ENCODE peak calls at places on chromosome 9, in six cellular contexts. G, Q, H, W, O and Z are unnamed samples. For H3K9me3, the result is how much of the 10 kb centered on the place peaks cover.

GRCh38 chr9:89887286-89887685 is 282.5 kb downstream of the GADD45G start:
- DNase-seq in G (no peak), Q (no peak), H (no peak), W (no peak), O (no peak), Z (no peak)

GRCh38 chr9:132894343-132894742 is 15.6 kb downstream of the SPACA9 start:
- DNase-seq in G (no peak), Q (no peak), H (no peak), W (no peak), O (no peak), Z (no peak)

GRCh38 chr9:93958875-93959682 is 3.9 kb upstream of the BARX1 start:
- DNase-seq in G (no peak), Q (peak), H (no peak), W (no peak), O (no peak), Z (no peak)

GRCh38 chr9:93110400-93110855 is 14.4 kb downstream of the CARD19 start:
- DNase-seq in G (no peak), Q (no peak), H (no peak), W (no peak), O (no peak), Z (no peak)

GRCh38 chr9:95277509-95277908 is 40.0 kb downstream of the FANCC start:
- DNase-seq in G (no peak), Q (no peak), H (no peak), W (no peak), O (no peak), Z (no peak)

GRCh38 chr9:132586830-132587483 is 4.6 kb downstream of the BARHL1 start:
- DNase-seq in G (no peak), Q (peak), H (no peak), W (no peak), O (no peak), Z (no peak)

GRCh38 chr9:107000218-107000617 is 137.3 kb downstream of the ZNF462 start:
- DNase-seq in G (no peak), Q (no peak), H (no peak), W (no peak), O (no peak), Z (no peak)

GRCh38 chr9:113387560-113388230 is 10.9 kb upstream of the HDHD3 start:
- DNase-seq in G (no peak), Q (no peak), H (peak), W (no peak), O (no peak), Z (no peak)

GRCh38 chr9:131963087-131963715 is 116.5 kb downstream of the MED27 start:
- DNase-seq in G (no peak), Q (no peak), H (no peak), W (no peak), O (no peak), Z (no peak)

GRCh38 chr9:18075253-18075977 is 398.5 kb upstream of the ADAMTSL1 start:
- DNase-seq in G (no peak), Q (no peak), H (no peak), W (no peak), O (no peak), Z (no peak)

GRCh38 chr9:126225611-126226609 is 100.7 kb upstream of the MVB12B start:
- DNase-seq in G (no peak), Q (no peak), H (no peak), W (no peak), O (no peak), Z (no peak)

GRCh38 chr9:71490810-71491209 is 277.5 kb downstream of the CEMIP2 start:
- DNase-seq in G (peak), Q (no peak), H (peak), W (no peak), O (no peak), Z (no peak)

GRCh38 chr9:123451011-123451410 is 95.0 kb downstream of the CRB2 start:
- DNase-seq in G (no peak), Q (no peak), H (no peak), W (no peak), O (no peak), Z (no peak)

GRCh38 chr9:35748858-35749514 is at the start of the genes GBA2 and RGP1:
- DNase-seq in G (peak), Q (peak), H (peak), W (peak), O (no peak), Z (peak)

GRCh38 chr9:91571036-91571435 is 147.4 kb upstream of the NFIL3 start:
- DNase-seq in G (no peak), Q (no peak), H (no peak), W (no peak), O (no peak), Z (no peak)

GRCh38 chr9:112041536-112042243 is 133.4 kb downstream of the SUSD1 start:
- DNase-seq in G (no peak), Q (peak), H (peak), W (peak), O (no peak), Z (peak)

GRCh38 chr9:13974891-13975290 is 339.1 kb downstream of the NFIB start:
- DNase-seq in G (no peak), Q (no peak), H (no peak), W (no peak), O (no peak), Z (no peak)

GRCh38 chr9:121613009-121613766 is 38.2 kb upstream of the DAB2IP start:
- DNase-seq in G (no peak), Q (no peak), H (no peak), W (no peak), O (no peak), Z (no peak)

GRCh38 chr9:16197578-16198370 is 644.9 kb downstream of the CCDC171 start:
- DNase-seq in G (no peak), Q (no peak), H (no peak), W (no peak), O (no peak), Z (no peak)

GRCh38 chr9:121075251-121076036 is 689 bp downstream of the CNTRL start:
- DNase-seq in G (no peak), Q (no peak), H (no peak), W (no peak), O (no peak), Z (no peak)

GRCh38 chr9:5869315-5870019 is 21.2 kb upstream of the MLANA start:
- DNase-seq in G (peak), Q (peak), H (peak), W (peak), O (no peak), Z (peak)

GRCh38 chr9:131545003-131545785 is at the start of gene PRRT1B:
- DNase-seq in G (no peak), Q (no peak), H (peak), W (no peak), O (no peak), Z (no peak)

GRCh38 chr9:96031366-96031824 is 155.9 kb downstream of the ERCC6L2 start:
- DNase-seq in G (no peak), Q (no peak), H (no peak), W (no peak), O (no peak), Z (no peak)

GRCh38 chr9:15218994-15219393 is 88.0 kb downstream of the TTC39B start:
- DNase-seq in G (no peak), Q (no peak), H (no peak), W (no peak), O (no peak), Z (no peak)

GRCh38 chr9:74379718-74380117 is 117.4 kb upstream of the RORB start:
- DNase-seq in G (peak), Q (peak), H (peak), W (peak), O (no peak), Z (peak)

GRCh38 chr9:69582018-69582417 is 90.2 kb downstream of the APBA1 start:
- DNase-seq in G (no peak), Q (no peak), H (no peak), W (no peak), O (no peak), Z (no peak)
- TF ChIP-seq YY1 in G (no peak), Q (no peak), H (no peak), W (no peak), O (no peak), Z (no peak)

GRCh38 chr9:389758-390157 is 175.1 kb downstream of the DOCK8 start:
- DNase-seq in G (no peak), Q (no peak), H (no peak), W (no peak), O (no peak), Z (no peak)
- H3K9me3 ChIP-seq in G (under half), Q (under half), H (under half), W (under half), O (under half), Z (under half)

DNA sequence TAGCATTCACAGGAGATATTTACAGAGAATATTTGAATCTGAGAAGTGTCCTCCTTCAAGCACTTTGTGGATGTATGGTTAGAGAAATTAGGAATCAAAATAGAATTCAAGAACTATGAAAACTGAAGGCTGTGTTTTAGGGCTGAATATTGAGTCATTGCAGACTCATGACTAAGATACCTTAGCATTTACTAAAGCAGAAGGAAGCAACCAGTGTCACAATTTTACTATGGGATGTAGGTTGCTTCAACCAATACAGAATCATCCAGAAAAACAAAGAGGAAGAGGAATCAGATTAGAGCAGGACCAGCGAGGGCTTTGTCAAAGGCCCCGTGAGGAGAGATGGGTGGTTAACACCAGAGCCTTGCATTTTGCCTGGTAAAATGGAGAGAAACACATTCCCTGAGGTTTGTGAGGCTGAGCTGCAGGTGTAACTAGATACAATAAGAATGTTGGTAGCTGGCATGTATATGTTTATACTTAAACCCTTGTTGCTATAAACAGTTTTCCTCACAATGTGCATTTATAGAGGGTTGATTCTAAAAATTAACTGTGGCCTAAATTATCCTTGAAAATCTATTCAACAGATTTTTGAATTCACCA is 518.1 kb downstream of the AGTPBP1 start:
- DNase-seq in G (no peak), Q (no peak), H (no peak), W (no peak), O (no peak), Z (no peak)
- TF ChIP-seq ZNF274 in G (no peak), Q (no peak), H (no peak), W (no peak), O (no peak), Z (no peak)

DNA sequence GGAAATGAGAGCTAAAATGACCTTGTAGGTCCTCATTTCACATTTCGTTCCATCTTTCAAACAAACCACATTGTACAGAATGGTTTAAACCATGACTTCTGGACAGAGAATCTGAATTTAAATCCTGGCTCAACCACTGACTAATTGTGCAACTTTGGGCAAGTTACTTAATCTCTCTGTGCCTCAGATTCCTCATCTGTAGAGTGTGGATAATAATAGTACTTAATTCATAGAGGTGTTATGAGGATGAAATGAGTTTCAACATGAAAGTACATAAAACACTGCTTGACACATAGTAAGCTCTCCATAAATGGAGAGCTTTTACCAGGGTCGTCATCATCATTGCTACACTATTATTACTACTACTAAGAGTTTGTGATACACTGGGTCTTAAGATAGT is 46.3 kb upstream of the FOXE1 start:
- DNase-seq in G (no peak), Q (no peak), H (no peak), W (no peak), O (no peak), Z (no peak)
- TF ChIP-seq YY1 in G (no peak), Q (no peak), H (no peak), W (no peak), O (no peak), Z (no peak)

GRCh38 chr9:137988051-137988450 is 110.5 kb downstream of the CACNA1B start:
- DNase-seq in G (no peak), Q (peak), H (no peak), W (no peak), O (no peak), Z (no peak)
- H3K9me3 ChIP-seq in G (under half), Q (half or more), H (under half), W (under half), O (under half), Z (under half)